ENCODE peak calls at places on chromosomes 5 and 9, in six cellular contexts. A, M, D, C, G and X are unnamed samples.

GRCh38 chr9:77433675-77434445 is 214.3 kb downstream of the GNA14 start:
- DNase-seq in D (peak), A (peak), C (peak), M (peak), G (no peak), X (peak)

GRCh38 chr5:136674178-136674577 is 308.8 kb upstream of the TRPC7 start:
- DNase-seq in A (no peak), D (no peak), C (no peak), M (no peak), G (no peak), X (no peak)

GRCh38 chr9:129885018-129885669 is 49.9 kb downstream of the USP20 start:
- DNase-seq in C (no peak), A (no peak), G (no peak), D (no peak), M (peak), X (peak)

GRCh38 chr5:159913481-159913880 is 2.8 kb upstream of the ADRA1B start:
- DNase-seq in M (no peak), C (no peak), D (no peak), A (no peak), G (no peak), X (no peak)

GRCh38 chr5:131218392-131218791 is 45.5 kb upstream of the CDC42SE2 start:
- DNase-seq in G (no peak), D (no peak), C (no peak), M (no peak), A (no peak), X (no peak)

GRCh38 chr9:99785010-99785590 is 36.6 kb upstream of the NR4A3 start:
- DNase-seq in G (no peak), A (no peak), D (no peak), M (no peak), C (no peak), X (no peak)

GRCh38 chr5:80656425-80656824 is 1.6 kb upstream of the DHFR start:
- DNase-seq in M (no peak), A (no peak), G (no peak), D (no peak), C (no peak), X (peak)

GRCh38 chr9:34995288-34996060 is 5.9 kb downstream of the DNAJB5 start:
- DNase-seq in G (no peak), D (no peak), M (no peak), A (no peak), C (no peak), X (peak)

GRCh38 chr5:36535390-36535789 is 71.0 kb upstream of the SLC1A3 start:
- DNase-seq in G (no peak), D (no peak), C (peak), A (no peak), M (peak), X (no peak)

GRCh38 chr9:18429065-18429464 is 44.9 kb upstream of the ADAMTSL1 start:
- DNase-seq in C (no peak), M (no peak), D (no peak), A (no peak), G (no peak), X (peak)

GRCh38 chr9:120236596-120236995 is 343.4 kb downstream of the CDK5RAP2 start:
- DNase-seq in M (no peak), A (no peak), D (no peak), C (no peak), G (no peak), X (no peak)

GRCh38 chr5:151054713-151055112 is 26.1 kb downstream of the TNIP1 start:
- DNase-seq in D (no peak), A (no peak), G (no peak), C (no peak), M (no peak), X (no peak)

GRCh38 chr9:98442114-98442513 is 186.7 kb upstream of the TBC1D2 start:
- DNase-seq in D (no peak), C (no peak), A (no peak), G (no peak), M (no peak), X (no peak)

GRCh38 chr5:112210430-112211005 is 208.6 kb downstream of the EPB41L4A start:
- DNase-seq in G (no peak), C (peak), M (peak), D (no peak), A (no peak), X (peak)

GRCh38 chr9:80146466-80146865 is 574.7 kb downstream of the TLE4 start:
- DNase-seq in C (no peak), G (no peak), D (no peak), A (no peak), M (no peak), X (peak)

GRCh38 chr9:133873006-133873780 is 118.9 kb downstream of the VAV2 start:
- DNase-seq in D (no peak), C (no peak), A (no peak), M (peak), G (no peak), X (no peak)

GRCh38 chr9:37960631-37961030 is 56.7 kb upstream of the SLC25A51 start:
- DNase-seq in G (no peak), M (no peak), D (no peak), A (no peak), C (no peak), X (no peak)

GRCh38 chr9:129264388-129264787 is 86.3 kb upstream of the IER5L start:
- DNase-seq in M (no peak), A (no peak), G (no peak), D (no peak), C (no peak), X (no peak)

GRCh38 chr5:2256646-2257288 is 374.0 kb upstream of the IRX4 start:
- DNase-seq in C (no peak), A (no peak), G (no peak), M (no peak), D (no peak), X (no peak)

GRCh38 chr5:181217111-181217804 is 5.8 kb upstream of the TRIM41 start:
- DNase-seq in A (no peak), G (no peak), D (peak), M (peak), C (peak), X (peak)

GRCh38 chr5:61394793-61395192 is 62.7 kb downstream of the ZSWIM6 start:
- DNase-seq in C (no peak), G (no peak), A (no peak), D (no peak), M (no peak), X (no peak)

GRCh38 chr9:137157618-137158502 is 12.0 kb downstream of the LRRC26 start:
- DNase-seq in G (no peak), M (no peak), D (no peak), C (no peak), A (no peak), X (peak)

GRCh38 chr5:2557435-2557834 is 194.0 kb downstream of the IRX2 start:
- DNase-seq in A (no peak), G (no peak), D (no peak), M (no peak), C (no peak), X (no peak)

GRCh38 chr5:4027335-4027734 is 431.7 kb downstream of the IRX1 start:
- DNase-seq in C (no peak), G (no peak), M (no peak), A (no peak), D (no peak), X (peak)

GRCh38 chr5:10332301-10332700 is 21.2 kb upstream of the MARCHF6 start:
- DNase-seq in A (no peak), D (no peak), C (no peak), M (no peak), G (no peak), X (no peak)

GRCh38 chr5:172941067-172941516 is 18.1 kb upstream of the RPL26L1 start:
- DNase-seq in A (no peak), G (no peak), C (no peak), M (no peak), D (no peak), X (peak)

GRCh38 chr5:150436141-150436680 is 13.3 kb downstream of the RPS14 start:
- DNase-seq in C (peak), A (peak), G (peak), M (peak), D (peak), X (peak)

GRCh38 chr5:81020478-81021167 is 60.5 kb downstream of the RASGRF2 start:
- DNase-seq in M (peak), D (no peak), G (no peak), A (no peak), C (no peak), X (no peak)